ENCODE peak calls at places on chromosomes 3 and 15, in eight cellular contexts. D is left lung; J is hepatic stellate cell; U is activated CD4-positive, alpha-beta T cell treated with anti-CD3 and anti-CD28 coated beads for 36 hours; S is Caki2; R is aorta; P is choroid plexus epithelial cell; W is omental fat pad. V is an unnamed sample.

GRCh38 chr3:171813897-171814460 is 3.7 kb upstream of the PLD1 start:
- DNase-seq in D (peak), J (no peak), U (peak), S (peak), R (no peak), P (peak), W (no peak), V (no peak)

GRCh38 chr3:156664285-156665178 is 9.9 kb upstream of the TIPARP start:
- DNase-seq in D (no peak), J (no peak), U (no peak), S (no peak), R (no peak), P (no peak), W (no peak), V (no peak)

GRCh38 chr3:123154346-123154985 is 47.3 kb upstream of the SEC22A start:
- DNase-seq in D (no peak), J (no peak), U (no peak), S (no peak), R (no peak), P (no peak), W (no peak), V (no peak)

GRCh38 chr3:97235179-97235578 is 420.8 kb downstream of the EPHA6 start:
- DNase-seq in D (no peak), J (no peak), U (no peak), S (no peak), R (no peak), P (no peak), W (no peak), V (no peak)

GRCh38 chr3:187193181-187193580 is 4.1 kb upstream of the RTP1 start:
- DNase-seq in D (no peak), J (peak), U (no peak), S (no peak), R (no peak), P (peak), W (no peak), V (no peak)

GRCh38 chr3:157767602-157768001 is 264.4 kb upstream of the VEPH1 start:
- DNase-seq in D (no peak), J (no peak), U (no peak), S (peak), R (no peak), P (no peak), W (no peak), V (no peak)

GRCh38 chr3:58952128-58952917 is 97.5 kb downstream of the CFAP20DC start:
- DNase-seq in D (no peak), J (no peak), U (no peak), S (peak), R (no peak), P (peak), W (no peak), V (peak)

GRCh38 chr15:57537072-57537471 is 54.6 kb upstream of the MYZAP start:
- DNase-seq in D (no peak), J (peak), U (no peak), S (peak), R (peak), P (peak), W (no peak), V (peak)

GRCh38 chr3:14508966-14509795 is 31.0 kb downstream of the GRIP2 start:
- DNase-seq in D (peak), J (peak), U (peak), S (no peak), R (peak), P (peak), W (peak), V (no peak)

GRCh38 chr3:8968375-8968882 is 5.2 kb upstream of the RAD18 start:
- DNase-seq in D (no peak), J (no peak), U (no peak), S (no peak), R (no peak), P (no peak), W (no peak), V (no peak)

GRCh38 chr3:45023675-45024074 is 2.4 kb upstream of the CLEC3B start:
- DNase-seq in D (no peak), J (no peak), U (no peak), S (no peak), R (no peak), P (no peak), W (no peak), V (no peak)

GRCh38 chr3:124760601-124761000 is 30.3 kb downstream of the UMPS start:
- DNase-seq in D (no peak), J (peak), U (no peak), S (peak), R (no peak), P (peak), W (no peak), V (no peak)

GRCh38 chr3:149224736-149225594 is 3.3 kb upstream of the CP start:
- DNase-seq in D (no peak), J (peak), U (peak), S (peak), R (no peak), P (peak), W (no peak), V (peak)

GRCh38 chr3:43012189-43012588 is 33.1 kb downstream of the GASK1A start:
- DNase-seq in D (no peak), J (no peak), U (no peak), S (no peak), R (no peak), P (no peak), W (no peak), V (no peak)

GRCh38 chr3:41819200-41819599 is 142.7 kb downstream of the ULK4 start:
- DNase-seq in D (no peak), J (no peak), U (no peak), S (no peak), R (no peak), P (no peak), W (no peak), V (no peak)

GRCh38 chr3:168047936-168048335 is 47.8 kb downstream of the GOLIM4 start:
- DNase-seq in D (no peak), J (no peak), U (no peak), S (no peak), R (no peak), P (no peak), W (no peak), V (no peak)

GRCh38 chr15:62099171-62099601 is 32.4 kb downstream of the C2CD4A start:
- DNase-seq in D (no peak), J (peak), U (no peak), S (no peak), R (no peak), P (peak), W (no peak), V (no peak)